ENCODE peak calls at places on chromosome 16, in five cellular contexts. One of them, this sample, is unnamed.

GRCh38 chr16:12853972-12854371 is 47.4 kb upstream of the SHISA9 start:
- DNase-seq in PC-3: no peak
- DNase-seq in choroid plexus epithelial cell: no peak
- DNase-seq in HFF-Myc: no peak
- DNase-seq in NB4: no peak
- DNase-seq in this sample: no peak

GRCh38 chr16:705748-706188 is at the start of gene FBXL16:
- DNase-seq in PC-3: peak; percentile 49
- DNase-seq in choroid plexus epithelial cell: no peak
- DNase-seq in NB4: no peak
- DNase-seq in HFF-Myc: no peak
- DNase-seq in this sample: no peak

GRCh38 chr16:68351991-68352431 is 41.2 kb downstream of the PRMT7 start:
- DNase-seq in choroid plexus epithelial cell: no peak
- DNase-seq in NB4: no peak
- DNase-seq in PC-3: peak; percentile 16
- DNase-seq in HFF-Myc: no peak
- DNase-seq in this sample: no peak

GRCh38 chr16:81652798-81653505 is 126.1 kb upstream of the PLCG2 start:
- DNase-seq in PC-3: no peak
- DNase-seq in HFF-Myc: no peak
- DNase-seq in NB4: no peak
- DNase-seq in choroid plexus epithelial cell: no peak
- DNase-seq in this sample: no peak

GRCh38 chr16:83513006-83513755 is 294.6 kb upstream of the HSBP1 start:
- DNase-seq in HFF-Myc: peak; percentile 11
- DNase-seq in NB4: peak; percentile 44
- DNase-seq in choroid plexus epithelial cell: peak; percentile 85
- DNase-seq in PC-3: peak; percentile 44
- DNase-seq in this sample: peak; percentile 90

GRCh38 chr16:85348921-85349334 is 236.7 kb upstream of the CIBAR2 start:
- DNase-seq in PC-3: no peak
- DNase-seq in HFF-Myc: no peak
- DNase-seq in NB4: no peak
- DNase-seq in choroid plexus epithelial cell: no peak
- DNase-seq in this sample: no peak

GRCh38 chr16:12798846-12799245 is 4.8 kb downstream of the CPPED1 start:
- DNase-seq in NB4: no peak
- DNase-seq in PC-3: no peak
- DNase-seq in choroid plexus epithelial cell: no peak
- DNase-seq in HFF-Myc: no peak
- DNase-seq in this sample: no peak

GRCh38 chr16:12236491-12237030 is 260.0 kb downstream of the SNX29 start:
- DNase-seq in choroid plexus epithelial cell: no peak
- DNase-seq in PC-3: no peak
- DNase-seq in HFF-Myc: no peak
- DNase-seq in NB4: no peak
- DNase-seq in this sample: no peak

GRCh38 chr16:69240336-69240735 is 53.4 kb downstream of the SNTB2 start:
- DNase-seq in HFF-Myc: no peak
- DNase-seq in PC-3: no peak
- DNase-seq in NB4: no peak
- DNase-seq in choroid plexus epithelial cell: peak; percentile 29
- DNase-seq in this sample: peak; percentile 24

GRCh38 chr16:48459167-48459566 is 74.0 kb upstream of the SIAH1 start:
- DNase-seq in HFF-Myc: no peak
- DNase-seq in NB4: no peak
- DNase-seq in choroid plexus epithelial cell: no peak
- DNase-seq in PC-3: no peak
- DNase-seq in this sample: no peak

GRCh38 chr16:12906271-12906670 is 4.9 kb downstream of the SHISA9 start:
- DNase-seq in choroid plexus epithelial cell: no peak
- DNase-seq in PC-3: no peak
- DNase-seq in NB4: no peak
- DNase-seq in HFF-Myc: no peak
- DNase-seq in this sample: no peak

GRCh38 chr16:49078571-49078970 is 203.1 kb downstream of the CBLN1 start:
- DNase-seq in NB4: no peak
- DNase-seq in PC-3: no peak
- DNase-seq in HFF-Myc: no peak
- DNase-seq in choroid plexus epithelial cell: no peak
- DNase-seq in this sample: no peak

GRCh38 chr16:27779719-27780161 is 229.8 kb downstream of the KATNIP start:
- DNase-seq in choroid plexus epithelial cell: peak; percentile 75
- DNase-seq in PC-3: no peak
- DNase-seq in HFF-Myc: peak; percentile 15
- DNase-seq in NB4: no peak
- DNase-seq in this sample: peak; percentile 56

GRCh38 chr16:79096246-79096645 is 504.3 kb downstream of the MAF start:
- DNase-seq in NB4: no peak
- DNase-seq in HFF-Myc: no peak
- DNase-seq in choroid plexus epithelial cell: no peak
- DNase-seq in PC-3: no peak
- DNase-seq in this sample: no peak

GRCh38 chr16:56610609-56611111 is 2.3 kb downstream of the MT2A start:
- DNase-seq in NB4: no peak
- DNase-seq in PC-3: no peak
- DNase-seq in choroid plexus epithelial cell: peak; percentile 63
- DNase-seq in HFF-Myc: no peak
- DNase-seq in this sample: no peak

GRCh38 chr16:68367034-68367433 is 56.2 kb downstream of the PRMT7 start:
- DNase-seq in NB4: peak; percentile 87
- DNase-seq in choroid plexus epithelial cell: peak; percentile 64
- DNase-seq in PC-3: peak; percentile 35
- DNase-seq in HFF-Myc: no peak
- DNase-seq in this sample: peak; percentile 23

GRCh38 chr16:27204232-27204915 is 1.0 kb downstream of the KDM8 start:
- DNase-seq in HFF-Myc: no peak
- DNase-seq in choroid plexus epithelial cell: no peak
- DNase-seq in NB4: no peak
- DNase-seq in PC-3: no peak
- DNase-seq in this sample: no peak

GRCh38 chr16:47888142-47888541 is 267.7 kb downstream of the ABCC12 start:
- DNase-seq in NB4: no peak
- DNase-seq in HFF-Myc: peak; percentile 9
- DNase-seq in choroid plexus epithelial cell: peak; percentile 54
- DNase-seq in PC-3: peak; percentile 82
- DNase-seq in this sample: peak; percentile 54

GRCh38 chr16:64011650-64012049 is 1110.2 kb downstream of the CDH11 start:
- DNase-seq in PC-3: no peak
- DNase-seq in NB4: no peak
- DNase-seq in choroid plexus epithelial cell: no peak
- DNase-seq in HFF-Myc: no peak
- DNase-seq in this sample: no peak

GRCh38 chr16:11783319-11784047 is 13.6 kb downstream of the ZC3H7A start:
- DNase-seq in NB4: no peak
- DNase-seq in HFF-Myc: no peak
- DNase-seq in PC-3: peak; percentile 9
- DNase-seq in choroid plexus epithelial cell: peak; percentile 84
- DNase-seq in this sample: peak; percentile 49

GRCh38 chr16:35364263-35364662 is 1904.9 kb downstream of the TP53TG3F start:
- DNase-seq in PC-3: no peak
- DNase-seq in choroid plexus epithelial cell: no peak
- DNase-seq in NB4: no peak
- DNase-seq in HFF-Myc: no peak
- DNase-seq in this sample: no peak

GRCh38 chr16:526181-527014 is 1.1 kb upstream of the CAPN15 start:
- DNase-seq in PC-3: peak; percentile 4
- DNase-seq in NB4: peak; percentile 52
- DNase-seq in HFF-Myc: no peak
- DNase-seq in choroid plexus epithelial cell: peak; percentile 62
- DNase-seq in this sample: peak; percentile 35

GRCh38 chr16:9713907-9714306 is 468.3 kb downstream of the GRIN2A start:
- DNase-seq in PC-3: no peak
- DNase-seq in NB4: no peak
- DNase-seq in HFF-Myc: no peak
- DNase-seq in choroid plexus epithelial cell: no peak
- DNase-seq in this sample: no peak

GRCh38 chr16:10172848-10173655 is 9.2 kb downstream of the GRIN2A start:
- DNase-seq in NB4: no peak
- DNase-seq in HFF-Myc: no peak
- DNase-seq in PC-3: peak; percentile 72
- DNase-seq in choroid plexus epithelial cell: no peak
- DNase-seq in this sample: peak; percentile 82

GRCh38 chr16:53745753-53746258 is 41.9 kb downstream of the FTO start:
- DNase-seq in NB4: no peak
- DNase-seq in PC-3: peak; percentile 81
- DNase-seq in choroid plexus epithelial cell: no peak
- DNase-seq in HFF-Myc: no peak
- DNase-seq in this sample: peak; percentile 33

DNA sequence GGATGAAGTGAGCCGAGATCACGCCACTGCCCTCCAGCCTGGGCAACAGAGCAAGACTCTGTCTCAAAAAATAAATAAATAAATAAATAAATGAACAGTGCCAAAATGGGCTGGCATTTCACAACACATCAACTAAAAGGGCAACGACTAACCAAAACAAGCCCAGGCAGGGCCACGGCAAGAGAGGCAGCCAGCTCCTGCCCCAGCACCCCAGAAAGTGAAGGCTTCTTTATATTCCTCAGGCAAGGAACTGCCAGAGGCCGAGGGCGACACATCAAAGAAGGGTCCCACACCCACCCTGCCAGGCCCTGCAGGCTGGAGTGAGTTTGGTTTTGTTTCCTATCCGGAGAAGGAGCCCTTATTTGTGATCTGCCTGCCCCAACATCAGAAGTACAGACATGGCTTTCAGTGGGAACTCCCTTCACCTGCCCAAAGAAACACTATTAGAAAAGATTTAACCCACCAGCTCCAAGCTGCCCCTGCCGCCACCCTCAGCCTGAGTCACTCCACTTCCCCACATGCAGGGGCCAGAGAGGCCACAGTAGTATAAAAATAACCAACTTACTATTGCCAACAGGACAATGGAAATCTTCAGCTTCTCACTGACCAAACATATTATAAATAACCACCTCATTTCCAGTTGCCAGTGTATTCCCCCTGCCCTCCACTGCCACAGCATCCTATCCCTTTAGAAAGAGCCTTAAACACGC is 8.0 kb downstream of the FBXO31 start:
- DNase-seq in HFF-Myc: no peak
- DNase-seq in choroid plexus epithelial cell: peak; percentile 60
- DNase-seq in PC-3: no peak
- DNase-seq in NB4: peak; percentile 36
- DNase-seq in this sample: peak; percentile 49
- H3K4me3 ChIP-seq in HFF-Myc: no peak overlapping the region
- H3K4me3 ChIP-seq in choroid plexus epithelial cell: no peak overlapping the region
- H3K4me3 ChIP-seq in PC-3: no peak overlapping the region
- H3K4me3 ChIP-seq in NB4: no peak overlapping the region
- H3K4me3 ChIP-seq in this sample: no peak overlapping the region

DNA sequence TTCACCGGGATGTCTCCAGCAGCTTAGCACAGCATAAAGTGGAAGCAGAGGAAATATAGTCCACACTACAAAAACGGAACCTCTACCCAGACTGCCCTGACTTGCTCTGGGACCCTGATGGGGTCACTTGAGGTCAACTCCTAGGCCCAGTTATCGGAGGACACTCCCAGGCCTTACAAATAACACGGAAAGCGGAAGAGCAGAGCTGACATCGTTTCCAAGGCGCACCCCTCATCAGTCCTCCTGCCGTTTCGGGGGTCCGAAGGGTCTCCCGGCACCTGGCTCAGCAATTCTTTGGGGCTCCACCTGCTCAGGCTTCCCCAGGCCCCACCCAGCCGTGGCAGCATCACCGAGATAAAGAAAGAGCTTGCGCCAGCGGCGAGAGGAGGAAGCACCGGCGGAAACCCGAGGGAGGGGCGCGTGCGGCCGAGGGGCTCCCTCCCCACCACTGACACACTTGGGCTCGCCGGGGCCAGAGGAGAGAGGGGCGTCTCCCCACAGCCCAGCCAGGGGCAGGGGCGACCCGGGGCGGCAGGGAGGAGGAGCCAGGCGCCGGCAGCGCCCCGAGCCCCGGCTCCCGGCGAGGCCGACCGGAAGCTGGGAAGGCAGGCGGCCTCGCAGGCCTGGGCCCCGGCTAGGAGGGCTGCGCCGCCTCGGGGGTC is 727 bp downstream of the CORO7 start:
- DNase-seq in choroid plexus epithelial cell: no peak
- DNase-seq in HFF-Myc: no peak
- DNase-seq in NB4: peak; percentile 90
- DNase-seq in PC-3: peak; percentile 15
- DNase-seq in this sample: no peak
- TF ChIP-seq CTCF in choroid plexus epithelial cell: no peak
- TF ChIP-seq CTCF in HFF-Myc: no peak
- TF ChIP-seq CTCF in NB4: no peak
- TF ChIP-seq CTCF in PC-3: no peak
- TF ChIP-seq CTCF in this sample: no peak

GRCh38 chr16:29994613-29995329 is 646 bp downstream of the HIRIP3 start:
- DNase-seq in NB4: peak; percentile 49
- DNase-seq in PC-3: peak; percentile 73
- DNase-seq in choroid plexus epithelial cell: peak; percentile 42
- DNase-seq in HFF-Myc: no peak
- DNase-seq in this sample: peak; percentile 32
- H3K4me3 ChIP-seq in NB4: peak overlapping the region; percentile 66
- H3K4me3 ChIP-seq in PC-3: peak overlapping the region; percentile 91
- H3K4me3 ChIP-seq in choroid plexus epithelial cell: peak overlapping the region; percentile 87
- H3K4me3 ChIP-seq in HFF-Myc: peak overlapping the region; percentile 91
- H3K4me3 ChIP-seq in this sample: peak overlapping the region; percentile 72

GRCh38 chr16:87380875-87381274 is 2.7 kb downstream of the FBXO31 start:
- DNase-seq in NB4: no peak
- DNase-seq in choroid plexus epithelial cell: peak; percentile 68
- DNase-seq in HFF-Myc: no peak
- DNase-seq in PC-3: no peak
- DNase-seq in this sample: peak; percentile 49

GRCh38 chr16:87384162-87384999 is 805 bp upstream of the FBXO31 start:
- DNase-seq in HFF-Myc: no peak
- DNase-seq in choroid plexus epithelial cell: no peak
- DNase-seq in NB4: peak; percentile 82
- DNase-seq in PC-3: no peak
- DNase-seq in this sample: no peak

GRCh38 chr16:87380403-87380802 is 3.2 kb downstream of the FBXO31 start:
- DNase-seq in HFF-Myc: no peak
- DNase-seq in NB4: no peak
- DNase-seq in PC-3: no peak
- DNase-seq in choroid plexus epithelial cell: no peak
- DNase-seq in this sample: no peak

GRCh38 chr16:87382023-87382785 is 1.4 kb downstream of the FBXO31 start:
- DNase-seq in HFF-Myc: no peak
- DNase-seq in choroid plexus epithelial cell: peak; percentile 46
- DNase-seq in PC-3: no peak
- DNase-seq in NB4: no peak
- DNase-seq in this sample: peak; percentile 32

DNA sequence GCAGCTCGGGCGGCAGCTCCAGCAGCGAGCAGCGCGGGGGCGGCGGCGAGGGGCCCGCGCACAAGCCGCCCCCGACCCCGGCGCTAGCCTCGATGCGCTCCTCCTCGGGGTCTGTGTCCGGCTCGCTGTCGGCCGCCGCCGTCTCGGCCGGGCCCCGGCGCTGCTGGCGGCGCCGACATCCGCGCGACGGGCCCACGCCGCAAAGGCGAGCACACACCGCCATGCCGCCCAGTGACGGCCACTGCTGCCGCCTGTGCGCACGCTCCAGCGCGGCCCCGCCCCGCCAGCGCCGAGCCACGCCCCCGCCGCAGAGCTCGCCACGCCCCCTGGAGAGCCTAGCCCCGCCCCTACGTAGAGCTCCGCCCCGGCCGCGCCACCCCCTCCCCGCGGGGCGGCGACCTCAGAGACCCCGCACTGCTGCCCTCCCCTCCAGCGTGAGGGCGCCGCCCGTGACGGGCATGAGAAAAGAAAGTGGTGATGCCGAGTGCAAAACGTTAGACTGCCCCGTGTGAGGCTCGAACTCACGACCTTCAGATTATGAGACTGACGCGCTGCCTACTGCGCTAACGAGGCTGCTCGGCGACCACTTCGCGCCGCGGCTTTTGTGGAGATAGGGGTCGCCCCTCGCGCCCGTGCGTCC is at the start of gene FBXO31:
- DNase-seq in PC-3: peak; percentile 64
- DNase-seq in NB4: peak; percentile 95
- DNase-seq in choroid plexus epithelial cell: peak; percentile 93
- DNase-seq in HFF-Myc: peak; percentile 75
- DNase-seq in this sample: peak; percentile 91
- TF ChIP-seq CTCF in PC-3: no peak
- TF ChIP-seq CTCF in NB4: no peak
- TF ChIP-seq CTCF in choroid plexus epithelial cell: no peak
- TF ChIP-seq CTCF in HFF-Myc: no peak
- TF ChIP-seq CTCF in this sample: no peak

This sample was measured in astrocyte of the spinal cord.